ENCODE peak calls at places on chromosome X, in nine cellular contexts. S is AG10803; P is pons; U is hypothalamus; N is stimulated activated naive CD8-positive, alpha-beta T cell treated with anti-CD3 and anti-CD28 coated beads, Interleukin-15, amount 100 ng/mL, for 72 hours; J is stimulated activated CD4-positive, alpha-beta T cell treated with anti-CD3 and anti-CD28 coated beads, Interleukin-1b, Interleukin-23, amount 100 ng/mL, for 1 hour; O is left colon; L is HS-5; E is WTC11. D is an unnamed sample.

GRCh38 chrX:101602077-101602476 is 15.7 kb downstream of the ARMCX6 start:
- DNase-seq in S (peak), P (no peak), U (no peak), N (no peak), J (no peak), O (no peak), L (no peak), E (no peak), D (no peak)

GRCh38 chrX:46758163-46758955 is 559 bp downstream of the SLC9A7 start:
- DNase-seq in S (peak), P (no peak), U (no peak), N (peak), J (no peak), O (peak), L (no peak), E (no peak), D (peak)

GRCh38 chrX:13716905-13717304 is 17.5 kb downstream of the TRAPPC2 start:
- DNase-seq in S (no peak), P (no peak), U (no peak), N (no peak), J (no peak), O (no peak), L (no peak), E (no peak), D (no peak)

GRCh38 chrX:105610401-105610800 is 211.9 kb upstream of the NRK start:
- DNase-seq in S (no peak), P (no peak), U (no peak), N (no peak), J (no peak), O (no peak), L (peak), E (no peak), D (no peak)

GRCh38 chrX:67346667-67347066 is 197.2 kb upstream of the AR start:
- DNase-seq in S (no peak), P (no peak), U (no peak), N (no peak), J (no peak), O (no peak), L (no peak), E (no peak), D (no peak)

GRCh38 chrX:153971124-153971631 is 440 bp downstream of the HCFC1 start:
- DNase-seq in S (peak), P (peak), U (peak), N (peak), J (peak), O (peak), L (peak), E (peak), D (peak)

GRCh38 chrX:11341274-11342256 is 48.4 kb downstream of the AMELX start:
- DNase-seq in S (peak), P (peak), U (no peak), N (no peak), J (no peak), O (peak), L (peak), E (no peak), D (no peak)

GRCh38 chrX:58025979-58026378 is 115.7 kb upstream of the ZXDA start:
- DNase-seq in S (peak), P (peak), U (no peak), N (no peak), J (no peak), O (peak), L (peak), E (peak), D (peak)

GRCh38 chrX:39819921-39820849 is 277.6 kb downstream of the BCOR start:
- DNase-seq in S (no peak), P (no peak), U (no peak), N (no peak), J (peak), O (no peak), L (no peak), E (peak), D (no peak)

GRCh38 chrX:20514358-20514757 is 247.6 kb upstream of the RPS6KA3 start:
- DNase-seq in S (peak), P (no peak), U (no peak), N (no peak), J (no peak), O (no peak), L (peak), E (no peak), D (no peak)

GRCh38 chrX:45765726-45766125 is 565.0 kb upstream of the DIPK2B start:
- DNase-seq in S (no peak), P (no peak), U (no peak), N (peak), J (no peak), O (no peak), L (no peak), E (no peak), D (no peak)

GRCh38 chrX:132294776-132295495 is 75.7 kb upstream of the RAP2C start:
- DNase-seq in S (no peak), P (no peak), U (no peak), N (no peak), J (no peak), O (no peak), L (no peak), E (no peak), D (no peak)

GRCh38 chrX:397575-397974 is 10.9 kb upstream of the PPP2R3B start:
- DNase-seq in S (peak), P (no peak), U (no peak), N (no peak), J (no peak), O (no peak), L (no peak), E (no peak), D (peak)

GRCh38 chrX:108735087-108735679 is 1.2 kb downstream of the IRS4 start:
- DNase-seq in S (no peak), P (no peak), U (no peak), N (no peak), J (no peak), O (peak), L (no peak), E (peak), D (peak)